ENCODE peak calls at places on chromosomes 12 and 14, in five cellular contexts. One of them, this sample, is unnamed.
A peak's percentile ranks its signal among the peaks of the same experiment; 100 is the strongest.

GRCh38 chr12:82486524-82487235 is 128.4 kb downstream of the METTL25 start:
- DNase-seq in CD8-positive, alpha-beta T cell: no peak
- DNase-seq in cardiac muscle cell: peak; percentile 74
- DNase-seq in ovary: no peak
- DNase-seq in AG09309: no peak
- DNase-seq in this sample: no peak

GRCh38 chr12:13038491-13039161 is 5.6 kb upstream of the FAM234B start:
- DNase-seq in CD8-positive, alpha-beta T cell: no peak
- DNase-seq in cardiac muscle cell: peak; percentile 66
- DNase-seq in ovary: no peak
- DNase-seq in AG09309: peak; percentile 77
- DNase-seq in this sample: no peak

GRCh38 chr12:89610366-89610765 is 84.5 kb upstream of the POC1B start:
- DNase-seq in CD8-positive, alpha-beta T cell: no peak
- DNase-seq in cardiac muscle cell: peak; percentile 5
- DNase-seq in ovary: no peak
- DNase-seq in AG09309: no peak
- DNase-seq in this sample: no peak

GRCh38 chr14:76926521-76927251 is 100.5 kb downstream of the LRRC74A start:
- DNase-seq in CD8-positive, alpha-beta T cell: peak; percentile 46
- DNase-seq in cardiac muscle cell: peak; percentile 79
- DNase-seq in ovary: peak; percentile 72
- DNase-seq in AG09309: no peak
- DNase-seq in this sample: peak; percentile 73

GRCh38 chr12:42990387-42990786 is 400.8 kb upstream of the PRICKLE1 start:
- DNase-seq in CD8-positive, alpha-beta T cell: no peak
- DNase-seq in cardiac muscle cell: no peak
- DNase-seq in ovary: no peak
- DNase-seq in AG09309: no peak
- DNase-seq in this sample: no peak

GRCh38 chr14:61695695-61696527 is 598 bp downstream of the HIF1A start:
- DNase-seq in CD8-positive, alpha-beta T cell: peak; percentile 2
- DNase-seq in cardiac muscle cell: peak; percentile 85
- DNase-seq in ovary: peak; percentile 71
- DNase-seq in AG09309: no peak
- DNase-seq in this sample: peak; percentile 89

GRCh38 chr14:68549057-68549421 is 243.8 kb downstream of the ZFP36L1 start:
- DNase-seq in CD8-positive, alpha-beta T cell: no peak
- DNase-seq in cardiac muscle cell: peak; percentile 84
- DNase-seq in ovary: no peak
- DNase-seq in AG09309: peak; percentile 72
- DNase-seq in this sample: no peak

GRCh38 chr14:54002653-54003052 is 46.0 kb upstream of the BMP4 start:
- DNase-seq in CD8-positive, alpha-beta T cell: no peak
- DNase-seq in cardiac muscle cell: peak; percentile 25
- DNase-seq in ovary: no peak
- DNase-seq in AG09309: peak; percentile 67
- DNase-seq in this sample: no peak

GRCh38 chr14:71339650-71340415 is 432.6 kb downstream of the PCNX1 start:
- DNase-seq in CD8-positive, alpha-beta T cell: no peak
- DNase-seq in cardiac muscle cell: no peak
- DNase-seq in ovary: no peak
- DNase-seq in AG09309: no peak
- DNase-seq in this sample: no peak

GRCh38 chr12:82019533-82019932 is 260.4 kb upstream of the PPFIA2 start:
- DNase-seq in CD8-positive, alpha-beta T cell: no peak
- DNase-seq in cardiac muscle cell: peak; percentile 26
- DNase-seq in ovary: no peak
- DNase-seq in AG09309: no peak
- DNase-seq in this sample: peak; percentile 23

GRCh38 chr12:128069359-128069997 is 197.5 kb upstream of the TMEM132C start:
- DNase-seq in CD8-positive, alpha-beta T cell: no peak
- DNase-seq in cardiac muscle cell: peak; percentile 26
- DNase-seq in ovary: no peak
- DNase-seq in AG09309: peak; percentile 54
- DNase-seq in this sample: peak; percentile 74

GRCh38 chr12:4807116-4807783 is 87.0 kb downstream of the GALNT8 start:
- DNase-seq in CD8-positive, alpha-beta T cell: no peak
- DNase-seq in cardiac muscle cell: no peak
- DNase-seq in ovary: no peak
- DNase-seq in AG09309: no peak
- DNase-seq in this sample: peak; percentile 15

GRCh38 chr14:100091386-100091785 is 26.2 kb downstream of the EVL start:
- DNase-seq in CD8-positive, alpha-beta T cell: no peak
- DNase-seq in cardiac muscle cell: no peak
- DNase-seq in ovary: no peak
- DNase-seq in AG09309: no peak
- DNase-seq in this sample: no peak

GRCh38 chr12:10941916-10942607 is 3.0 kb upstream of the TAS2R14 start:
- DNase-seq in CD8-positive, alpha-beta T cell: no peak
- DNase-seq in cardiac muscle cell: no peak
- DNase-seq in ovary: no peak
- DNase-seq in AG09309: no peak
- DNase-seq in this sample: no peak

GRCh38 chr14:94338023-94338422 is 14.9 kb upstream of the SERPINA6 start:
- DNase-seq in CD8-positive, alpha-beta T cell: no peak
- DNase-seq in cardiac muscle cell: no peak
- DNase-seq in ovary: no peak
- DNase-seq in AG09309: no peak
- DNase-seq in this sample: no peak

GRCh38 chr12:46459881-46460545 is 87.4 kb upstream of the SLC38A2 start:
- DNase-seq in CD8-positive, alpha-beta T cell: no peak
- DNase-seq in cardiac muscle cell: no peak
- DNase-seq in ovary: peak; percentile 34
- DNase-seq in AG09309: no peak
- DNase-seq in this sample: no peak
- H3K4me3 ChIP-seq in CD8-positive, alpha-beta T cell: peak overlapping the region; percentile 16
- H3K4me3 ChIP-seq in cardiac muscle cell: no peak overlapping the region
- H3K4me3 ChIP-seq in ovary: no peak overlapping the region
- H3K4me3 ChIP-seq in AG09309: no peak overlapping the region
- H3K4me3 ChIP-seq in this sample: no peak overlapping the region

DNA sequence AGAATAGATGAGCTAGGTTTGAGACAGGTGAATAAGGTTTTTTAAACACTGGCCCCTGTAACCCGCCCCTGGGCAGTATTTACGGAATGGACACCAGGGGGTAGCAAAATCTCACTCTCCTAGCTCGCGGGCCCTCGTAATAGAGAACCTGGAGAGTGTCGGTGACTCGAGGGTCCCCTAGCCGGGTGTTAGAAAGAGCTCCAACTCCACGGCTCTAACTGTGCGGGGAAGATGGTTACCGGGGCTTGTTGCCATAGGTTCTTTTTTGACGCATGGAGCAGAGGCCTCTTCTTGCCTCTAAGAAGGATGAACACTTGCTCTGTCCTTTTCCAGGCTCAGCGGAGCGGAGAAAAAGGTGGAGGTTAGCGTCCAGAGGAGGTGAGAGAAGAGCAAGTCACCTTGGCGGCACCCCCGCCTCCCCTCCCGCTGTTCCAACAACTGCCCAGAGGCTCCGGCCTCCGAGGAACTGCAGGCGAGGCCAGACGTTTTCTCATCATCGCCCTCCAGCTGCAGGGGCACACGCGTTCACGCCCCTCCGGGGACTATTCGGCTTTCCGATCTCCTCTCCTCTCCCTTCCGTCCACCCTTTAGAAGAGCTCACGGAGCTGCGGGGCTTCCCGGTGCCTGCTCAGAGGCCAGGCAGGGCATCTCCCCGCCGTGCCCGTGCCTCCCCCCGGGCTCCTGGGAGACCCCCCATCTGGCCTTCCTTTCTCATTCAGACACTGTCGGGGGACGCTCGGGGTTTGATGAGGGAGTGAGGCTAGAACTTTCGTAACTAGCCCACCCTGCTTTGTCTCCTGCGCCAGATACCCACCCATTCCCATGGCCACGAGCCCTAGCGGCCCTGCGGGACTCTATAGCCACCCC is 1.4 kb upstream of the ARHGEF40 start:
- DNase-seq in CD8-positive, alpha-beta T cell: peak; percentile 30
- DNase-seq in cardiac muscle cell: peak; percentile 63
- DNase-seq in ovary: peak; percentile 72
- DNase-seq in AG09309: no peak
- DNase-seq in this sample: peak; percentile 84
- TF ChIP-seq CTCF in CD8-positive, alpha-beta T cell: no peak
- TF ChIP-seq CTCF in cardiac muscle cell: peak; percentile 68
- TF ChIP-seq CTCF in ovary: peak; percentile 75
- TF ChIP-seq CTCF in AG09309: peak; percentile 73
- TF ChIP-seq CTCF in this sample: peak; percentile 65

DNA sequence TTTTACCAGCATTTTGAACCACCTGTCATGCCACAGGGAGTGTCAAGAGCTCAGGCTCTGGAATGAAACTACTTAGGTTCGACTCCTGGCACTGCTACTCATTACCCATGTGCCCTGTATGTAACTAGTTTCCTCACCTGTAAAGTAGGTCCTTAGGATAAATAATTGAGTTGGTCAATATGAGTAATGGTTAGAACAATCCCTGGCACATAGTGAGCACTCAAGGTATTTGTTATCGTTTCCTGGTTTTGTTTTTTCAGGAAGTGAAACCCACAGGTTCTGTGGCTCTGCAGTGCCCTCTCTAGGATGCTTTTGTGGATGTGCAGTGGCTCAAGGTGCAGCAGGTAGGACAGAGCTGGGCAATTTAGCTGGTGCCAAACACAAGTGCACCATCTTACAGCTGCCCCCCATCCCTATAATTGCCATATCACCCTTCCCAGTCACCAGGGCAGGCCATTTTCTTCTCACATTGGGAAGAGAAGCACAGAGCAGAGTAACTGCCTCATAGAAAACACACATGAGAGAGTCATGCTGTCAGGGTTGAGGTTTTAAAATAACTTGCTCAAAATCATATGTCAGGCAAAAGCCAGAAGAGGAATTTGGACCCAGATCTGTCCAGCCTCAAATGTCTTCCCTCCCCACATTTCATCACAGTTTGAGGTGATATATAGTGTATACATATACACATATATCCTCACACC is 297.5 kb downstream of the RPAP3 start:
- DNase-seq in CD8-positive, alpha-beta T cell: no peak
- DNase-seq in cardiac muscle cell: no peak
- DNase-seq in ovary: no peak
- DNase-seq in AG09309: no peak
- DNase-seq in this sample: peak; percentile 39
- H3K4me3 ChIP-seq in CD8-positive, alpha-beta T cell: peak overlapping the region; percentile 12
- H3K4me3 ChIP-seq in cardiac muscle cell: no peak overlapping the region
- H3K4me3 ChIP-seq in ovary: no peak overlapping the region
- H3K4me3 ChIP-seq in AG09309: no peak overlapping the region
- H3K4me3 ChIP-seq in this sample: no peak overlapping the region

DNA sequence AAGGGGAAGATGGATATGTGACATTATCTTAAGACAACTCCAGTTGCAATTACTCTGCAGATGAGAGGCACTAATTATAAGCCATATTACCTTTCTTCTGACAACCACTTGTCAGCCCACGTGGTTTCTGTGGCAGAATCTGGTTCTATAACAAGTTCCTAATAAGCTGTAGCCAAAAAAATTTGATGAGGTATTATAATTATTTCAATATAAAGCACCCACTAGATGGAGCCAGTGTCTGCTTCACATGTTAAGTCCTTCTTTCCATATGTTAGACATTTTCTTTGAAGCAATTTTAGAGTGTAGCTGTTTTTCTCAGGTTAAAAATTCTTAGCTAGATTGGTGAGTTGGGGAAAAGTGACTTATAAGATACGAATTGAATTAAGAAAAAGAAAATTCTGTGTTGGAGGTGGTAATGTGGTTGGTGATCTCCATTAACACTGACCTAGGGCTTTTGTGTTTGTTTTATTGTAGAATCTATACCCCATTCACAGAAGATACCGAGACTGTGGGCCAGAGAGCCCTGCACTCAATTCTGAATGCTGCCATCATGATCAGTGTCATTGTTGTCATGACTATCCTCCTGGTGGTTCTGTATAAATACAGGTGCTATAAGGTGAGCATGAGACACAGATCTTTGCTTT is 36.9 kb downstream of the PSEN1 start:
- DNase-seq in CD8-positive, alpha-beta T cell: no peak
- DNase-seq in cardiac muscle cell: peak; percentile 78
- DNase-seq in ovary: no peak
- DNase-seq in AG09309: peak; percentile 24
- DNase-seq in this sample: peak; percentile 35
- TF ChIP-seq CTCF in CD8-positive, alpha-beta T cell: peak; percentile 43
- TF ChIP-seq CTCF in cardiac muscle cell: peak; percentile 54
- TF ChIP-seq CTCF in ovary: peak; percentile 61
- TF ChIP-seq CTCF in AG09309: peak; percentile 55
- TF ChIP-seq CTCF in this sample: peak; percentile 57

GRCh38 chr12:104466694-104467345 is 10.1 kb downstream of the CHST11 start:
- DNase-seq in CD8-positive, alpha-beta T cell: no peak
- DNase-seq in cardiac muscle cell: no peak
- DNase-seq in ovary: no peak
- DNase-seq in AG09309: no peak
- DNase-seq in this sample: no peak

GRCh38 chr12:104469523-104469922 is 12.8 kb downstream of the CHST11 start:
- DNase-seq in CD8-positive, alpha-beta T cell: no peak
- DNase-seq in cardiac muscle cell: no peak
- DNase-seq in ovary: no peak
- DNase-seq in AG09309: no peak
- DNase-seq in this sample: no peak

GRCh38 chr12:104467346-104467837 is 10.6 kb downstream of the CHST11 start:
- DNase-seq in CD8-positive, alpha-beta T cell: no peak
- DNase-seq in cardiac muscle cell: no peak
- DNase-seq in ovary: no peak
- DNase-seq in AG09309: no peak
- DNase-seq in this sample: no peak

GRCh38 chr12:104470521-104470920 is 13.8 kb downstream of the CHST11 start:
- DNase-seq in CD8-positive, alpha-beta T cell: no peak
- DNase-seq in cardiac muscle cell: no peak
- DNase-seq in ovary: no peak
- DNase-seq in AG09309: no peak
- DNase-seq in this sample: no peak

GRCh38 chr12:104469066-104469465 is 12.3 kb downstream of the CHST11 start:
- DNase-seq in CD8-positive, alpha-beta T cell: no peak
- DNase-seq in cardiac muscle cell: no peak
- DNase-seq in ovary: no peak
- DNase-seq in AG09309: no peak
- DNase-seq in this sample: no peak
- H3K4me3 ChIP-seq in CD8-positive, alpha-beta T cell: no peak overlapping the region
- H3K4me3 ChIP-seq in cardiac muscle cell: no peak overlapping the region
- H3K4me3 ChIP-seq in ovary: no peak overlapping the region
- H3K4me3 ChIP-seq in AG09309: no peak overlapping the region
- H3K4me3 ChIP-seq in this sample: no peak overlapping the region

GRCh38 chr12:124928095-124928911 is 13.9 kb upstream of the UBC start:
- DNase-seq in CD8-positive, alpha-beta T cell: no peak
- DNase-seq in cardiac muscle cell: peak; percentile 87
- DNase-seq in ovary: peak; percentile 83
- DNase-seq in AG09309: no peak
- DNase-seq in this sample: peak; percentile 31

GRCh38 chr12:124930576-124930975 is 16.1 kb upstream of the UBC start:
- DNase-seq in CD8-positive, alpha-beta T cell: no peak
- DNase-seq in cardiac muscle cell: no peak
- DNase-seq in ovary: no peak
- DNase-seq in AG09309: no peak
- DNase-seq in this sample: no peak

GRCh38 chr12:124927325-124928094 is 13.1 kb upstream of the UBC start:
- DNase-seq in CD8-positive, alpha-beta T cell: peak; percentile 85
- DNase-seq in cardiac muscle cell: peak; percentile 84
- DNase-seq in ovary: peak; percentile 91
- DNase-seq in AG09309: no peak
- DNase-seq in this sample: peak; percentile 89

GRCh38 chr12:124929649-124930419 is 15.4 kb upstream of the UBC start:
- DNase-seq in CD8-positive, alpha-beta T cell: no peak
- DNase-seq in cardiac muscle cell: no peak
- DNase-seq in ovary: no peak
- DNase-seq in AG09309: no peak
- DNase-seq in this sample: no peak

GRCh38 chr12:124928912-124929530 is 14.6 kb upstream of the UBC start:
- DNase-seq in CD8-positive, alpha-beta T cell: no peak
- DNase-seq in cardiac muscle cell: no peak
- DNase-seq in ovary: no peak
- DNase-seq in AG09309: no peak
- DNase-seq in this sample: no peak
- TF ChIP-seq CTCF in CD8-positive, alpha-beta T cell: no peak
- TF ChIP-seq CTCF in cardiac muscle cell: no peak
- TF ChIP-seq CTCF in ovary: no peak
- TF ChIP-seq CTCF in AG09309: peak; percentile 5
- TF ChIP-seq CTCF in this sample: no peak

This sample was measured in neural progenitor cell.